ENCODE peak calls at places on chromosome 7, in seven cellular contexts. S, N, T, Z, V, J and I are unnamed samples.

GRCh38 chr7:133750287-133750686 is 376.9 kb upstream of the LRGUK start:
- DNase-seq in S (no peak), Z (no peak), J (no peak), T (no peak), N (no peak), V (no peak), I (no peak)

GRCh38 chr7:98802088-98802780 is 67.6 kb downstream of the TMEM130 start:
- DNase-seq in S (peak), V (no peak), T (peak), J (peak), N (peak), Z (peak), I (peak)

GRCh38 chr7:117110480-117111315 is 157.4 kb downstream of the ST7 start:
- DNase-seq in Z (peak), S (peak), N (peak), V (no peak), T (no peak), J (no peak), I (peak)

GRCh38 chr7:73437699-73438416 is 4.3 kb downstream of the FZD9 start:
- DNase-seq in N (no peak), J (no peak), V (no peak), S (peak), T (no peak), Z (no peak), I (no peak)

GRCh38 chr7:129777993-129778769 is 166.7 kb downstream of the NRF1 start:
- DNase-seq in S (peak), T (no peak), N (no peak), V (no peak), J (no peak), Z (no peak), I (no peak)

GRCh38 chr7:150357771-150358427 is 10.7 kb upstream of the REPIN1 start:
- DNase-seq in Z (no peak), T (peak), N (no peak), J (no peak), S (no peak), V (no peak), I (no peak)

GRCh38 chr7:101935521-101936141 is 118.2 kb downstream of the CUX1 start:
- DNase-seq in V (no peak), J (no peak), N (no peak), T (no peak), S (no peak), Z (no peak), I (no peak)

GRCh38 chr7:1914743-1915142 is 244.7 kb downstream of the ELFN1 start:
- DNase-seq in V (no peak), T (no peak), S (no peak), J (no peak), N (no peak), Z (no peak), I (no peak)

GRCh38 chr7:44966731-44967538 is 11.9 kb downstream of the MYO1G start:
- DNase-seq in J (no peak), V (no peak), S (peak), N (no peak), T (peak), Z (no peak), I (no peak)

GRCh38 chr7:120862987-120863386 is 5.0 kb upstream of the TSPAN12 start:
- DNase-seq in N (no peak), T (no peak), S (no peak), J (no peak), V (no peak), Z (no peak), I (no peak)

GRCh38 chr7:2117681-2118045 is 115.1 kb downstream of the MAD1L1 start:
- DNase-seq in Z (no peak), J (no peak), N (no peak), V (no peak), T (no peak), S (no peak), I (no peak)

GRCh38 chr7:91836065-91836368 is 44.5 kb downstream of the MTERF1 start:
- DNase-seq in S (no peak), Z (no peak), J (no peak), N (no peak), V (no peak), T (no peak), I (no peak)

GRCh38 chr7:129865932-129866214 is 86.9 kb downstream of the UBE2H start:
- DNase-seq in J (no peak), S (peak), Z (no peak), V (no peak), N (no peak), T (no peak), I (no peak)

GRCh38 chr7:146575903-146576302 is 459.3 kb downstream of the CNTNAP2 start:
- DNase-seq in N (no peak), S (peak), Z (no peak), J (no peak), V (no peak), T (no peak), I (no peak)

GRCh38 chr7:29488977-29489376 is 74.7 kb upstream of the PRR15 start:
- DNase-seq in V (no peak), N (no peak), S (no peak), Z (no peak), T (no peak), J (peak), I (no peak)

GRCh38 chr7:111026806-111027205 is 64.1 kb upstream of the LRRN3 start:
- DNase-seq in Z (no peak), N (no peak), S (no peak), J (no peak), T (no peak), V (no peak), I (no peak)

GRCh38 chr7:24842449-24843241 is 85.4 kb upstream of the GSDME start:
- DNase-seq in S (no peak), J (peak), V (no peak), T (no peak), Z (no peak), N (no peak), I (no peak)

GRCh38 chr7:142746268-142746667 is 3.0 kb upstream of the PRSS1 start:
- DNase-seq in J (no peak), Z (no peak), V (no peak), N (no peak), T (no peak), S (no peak), I (no peak)

GRCh38 chr7:148540041-148540738 is 50.4 kb upstream of the C7orf33 start:
- DNase-seq in N (no peak), Z (no peak), J (no peak), V (peak), T (no peak), S (peak), I (no peak)

GRCh38 chr7:91657386-91658120 is 222.9 kb downstream of the MTERF1 start:
- DNase-seq in N (no peak), Z (no peak), T (no peak), V (no peak), S (no peak), J (no peak), I (no peak)

GRCh38 chr7:44273681-44274622 is 51.4 kb downstream of the CAMK2B start:
- DNase-seq in Z (no peak), S (no peak), N (no peak), T (no peak), V (no peak), J (no peak), I (no peak)

GRCh38 chr7:66697451-66698438 is 42.8 kb upstream of the RABGEF1 start:
- DNase-seq in J (peak), V (no peak), S (peak), T (peak), N (no peak), Z (no peak), I (no peak)

GRCh38 chr7:94510582-94511456 is 1.2 kb downstream of the CASD1 start:
- DNase-seq in N (no peak), S (peak), T (no peak), J (peak), V (peak), Z (peak), I (no peak)

GRCh38 chr7:55469271-55469681 is 103.0 kb downstream of the VOPP1 start:
- DNase-seq in S (peak), Z (no peak), N (no peak), V (no peak), J (no peak), T (no peak), I (no peak)

GRCh38 chr7:75679060-75679459 is 59.7 kb downstream of the HIP1 start:
- DNase-seq in N (no peak), Z (no peak), T (no peak), V (no peak), S (no peak), J (no peak), I (no peak)

GRCh38 chr7:101373812-101374612 is 11.3 kb downstream of the COL26A1 start:
- DNase-seq in S (no peak), N (no peak), T (no peak), V (no peak), Z (no peak), J (no peak), I (no peak)

GRCh38 chr7:151342811-151343210 is 1.2 kb downstream of the NUB1 start:
- DNase-seq in Z (no peak), T (no peak), V (no peak), N (no peak), S (peak), J (no peak), I (no peak)

GRCh38 chr7:137441451-137441850 is 97.9 kb upstream of the PTN start:
- DNase-seq in V (no peak), J (no peak), S (no peak), Z (no peak), T (no peak), N (no peak), I (no peak)

GRCh38 chr7:76202666-76203030 is 952 bp downstream of the SRRM3 start:
- DNase-seq in V (no peak), Z (no peak), J (no peak), N (no peak), T (no peak), S (peak), I (no peak)

GRCh38 chr7:256981-257646 is 32.9 kb upstream of the FOXL3 start:
- DNase-seq in Z (no peak), S (no peak), J (no peak), V (no peak), T (no peak), N (no peak), I (no peak)

GRCh38 chr7:17009007-17009719 is 127.4 kb upstream of the AGR3 start:
- DNase-seq in T (no peak), N (no peak), S (no peak), Z (no peak), V (no peak), J (peak), I (no peak)

GRCh38 chr7:69115788-69116187 is 482.5 kb upstream of the AUTS2 start:
- DNase-seq in V (no peak), T (no peak), J (no peak), Z (no peak), N (no peak), S (no peak), I (no peak)

GRCh38 chr7:7428806-7429205 is 106.9 kb downstream of the COL28A1 start:
- DNase-seq in S (no peak), J (no peak), N (no peak), T (no peak), V (no peak), Z (no peak), I (no peak)

GRCh38 chr7:101442426-101443070 is 79.9 kb downstream of the COL26A1 start:
- DNase-seq in J (no peak), Z (no peak), T (no peak), N (no peak), S (peak), V (no peak), I (no peak)

GRCh38 chr7:39616138-39616537 is 7.2 kb upstream of the RALA start:
- DNase-seq in V (no peak), Z (no peak), N (no peak), T (no peak), J (no peak), S (no peak), I (no peak)

GRCh38 chr7:100891555-100891954 is 2.0 kb upstream of the UFSP1 start:
- DNase-seq in J (no peak), N (no peak), S (no peak), V (no peak), T (no peak), Z (no peak), I (no peak)

GRCh38 chr7:112446431-112446830 is 3.8 kb upstream of the IFRD1 start:
- DNase-seq in S (no peak), J (no peak), V (no peak), Z (no peak), N (no peak), T (no peak), I (no peak)

GRCh38 chr7:112444505-112444904 is 5.8 kb upstream of the IFRD1 start:
- DNase-seq in Z (no peak), S (no peak), T (no peak), J (no peak), N (no peak), V (no peak), I (no peak)

GRCh38 chr7:112439476-112439875 is 10.8 kb upstream of the IFRD1 start:
- DNase-seq in S (no peak), Z (no peak), V (no peak), N (no peak), J (no peak), T (no peak), I (no peak)

GRCh38 chr7:112437038-112437437 is 13.2 kb upstream of the IFRD1 start:
- DNase-seq in S (no peak), T (no peak), Z (no peak), V (no peak), N (no peak), J (no peak), I (no peak)

GRCh38 chr7:112442210-112442609 is 8.1 kb upstream of the IFRD1 start:
- DNase-seq in J (no peak), N (no peak), S (no peak), T (no peak), Z (no peak), V (no peak), I (no peak)
- TF ChIP-seq TAF1 in J (no peak), N (no peak), S (no peak), T (no peak), Z (no peak), V (no peak), I (no peak)

DNA sequence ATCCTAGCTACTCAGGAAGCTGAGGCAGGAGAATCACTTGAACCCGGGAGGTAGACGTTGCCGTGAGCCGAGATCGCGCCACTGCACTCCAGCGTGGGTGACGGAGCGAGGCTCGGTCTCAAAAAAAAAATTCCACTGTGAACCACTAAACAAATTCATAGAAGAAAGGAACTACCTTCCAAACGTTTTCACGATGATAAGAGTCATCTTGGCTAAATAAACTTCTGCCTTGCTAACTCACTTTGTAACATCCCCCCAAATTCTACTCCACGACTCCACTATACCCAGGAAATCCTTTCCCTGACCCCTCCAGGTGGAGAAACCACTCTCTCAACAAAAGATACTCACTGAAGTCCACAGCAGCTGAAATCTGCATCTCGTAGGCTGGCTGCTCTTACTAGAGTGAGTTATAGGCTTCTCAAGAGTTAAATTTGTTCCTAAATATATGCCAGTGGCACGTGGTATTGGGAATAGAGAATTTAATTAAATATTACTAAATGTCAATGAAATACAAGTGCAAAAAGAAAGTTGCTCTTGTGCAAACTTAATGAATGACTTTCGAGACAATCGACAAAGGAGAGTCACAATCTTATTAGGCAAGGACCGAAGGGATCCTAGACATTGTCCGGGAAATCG is 1.6 kb upstream of the GTF2I start:
- DNase-seq in S (peak), T (no peak), N (no peak), Z (no peak), J (no peak), V (no peak), I (no peak)
- TF ChIP-seq TAF1 in S (no peak), T (no peak), N (no peak), Z (no peak), J (no peak), V (no peak), I (no peak)

GRCh38 chr7:93226310-93226709 is at the start of gene HEPACAM2:
- DNase-seq in Z (no peak), T (no peak), N (no peak), J (no peak), S (no peak), V (no peak), I (no peak)
- TF ChIP-seq TAF1 in Z (no peak), T (no peak), N (no peak), J (no peak), S (no peak), V (no peak), I (no peak)

GRCh38 chr7:74587435-74588126 is 69.9 kb upstream of the GTF2I start:
- DNase-seq in V (no peak), N (peak), T (peak), S (peak), J (no peak), Z (peak), I (peak)
- TF ChIP-seq TAF1 in V (no peak), N (no peak), T (no peak), S (peak), J (no peak), Z (no peak), I (no peak)

GRCh38 chr7:114081606-114082425 is 163.0 kb upstream of the PPP1R3A start:
- DNase-seq in Z (no peak), T (no peak), V (no peak), N (no peak), S (peak), J (peak), I (no peak)
- TF ChIP-seq TAF1 in Z (no peak), T (no peak), V (no peak), N (no peak), S (no peak), J (no peak), I (no peak)

GRCh38 chr7:139783647-139784385 is 6.0 kb upstream of the HIPK2 start:
- DNase-seq in S (no peak), V (no peak), T (no peak), J (no peak), N (no peak), Z (no peak), I (no peak)
- TF ChIP-seq TAF1 in S (no peak), V (no peak), T (no peak), J (no peak), N (no peak), Z (no peak), I (no peak)

GRCh38 chr7:34066411-34066810 is 161.1 kb downstream of the BMPER start:
- DNase-seq in N (no peak), S (no peak), J (no peak), T (no peak), V (no peak), Z (no peak), I (no peak)

GRCh38 chr7:34064511-34065158 is 159.3 kb downstream of the BMPER start:
- DNase-seq in J (no peak), V (no peak), S (no peak), T (no peak), Z (no peak), N (no peak), I (no peak)

GRCh38 chr7:34067406-34067805 is 162.1 kb downstream of the BMPER start:
- DNase-seq in Z (no peak), J (no peak), S (no peak), N (no peak), V (no peak), T (no peak), I (no peak)

GRCh38 chr7:34069676-34070075 is 164.3 kb downstream of the BMPER start:
- DNase-seq in J (peak), Z (no peak), V (no peak), T (no peak), S (no peak), N (no peak), I (no peak)

DNA sequence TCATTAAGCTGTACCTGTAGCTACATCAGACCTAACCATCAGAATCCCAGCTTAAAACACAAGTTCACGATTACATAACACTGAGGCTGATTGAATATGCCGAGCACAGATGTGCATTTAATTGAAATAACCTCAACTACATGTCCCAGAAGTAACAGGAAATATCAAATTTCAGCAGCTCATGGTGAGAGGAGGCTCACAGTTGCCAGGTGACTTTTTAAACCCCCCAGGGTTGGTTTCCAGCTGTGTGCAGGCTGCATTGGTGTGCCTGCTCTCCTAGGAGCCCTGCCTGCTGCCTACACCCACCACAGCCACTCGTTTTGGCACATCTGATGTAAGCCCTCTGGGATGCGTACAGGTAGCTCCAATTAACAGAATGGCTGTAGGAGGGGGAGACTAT is 161.6 kb downstream of the BMPER start:
- DNase-seq in N (no peak), J (no peak), T (no peak), S (no peak), Z (no peak), V (no peak), I (no peak)
- TF ChIP-seq TAF1 in N (no peak), J (no peak), T (no peak), S (no peak), Z (no peak), V (no peak), I (no peak)